ENCODE peak calls at places on chromosomes 4 and X, in five cellular contexts. O, U, B, F and Q are unnamed samples.

GRCh38 chr4:134935320-134935719 is 733.7 kb upstream of the PABPC4L start:
- DNase-seq in U (no peak), B (peak), O (no peak), F (no peak), Q (no peak)

GRCh38 chr4:7518871-7519637 is 84.3 kb upstream of the PSAPL1 start:
- DNase-seq in O (peak), F (peak), U (no peak), B (no peak), Q (no peak)

GRCh38 chrX:340121-340520 is 21.5 kb upstream of the GTPBP6 start:
- DNase-seq in O (no peak), B (no peak), U (no peak), F (no peak), Q (no peak)

GRCh38 chr4:48699470-48699869 is 80.6 kb downstream of the FRYL start:
- DNase-seq in F (no peak), O (no peak), B (no peak), U (no peak), Q (no peak)

GRCh38 chr4:8215001-8215427 is 15.9 kb downstream of the SH3TC1 start:
- DNase-seq in U (no peak), B (peak), O (peak), F (peak), Q (no peak)

GRCh38 chrX:40127052-40127451 is 29.3 kb upstream of the BCOR start:
- DNase-seq in B (no peak), O (no peak), U (no peak), F (no peak), Q (no peak)

GRCh38 chrX:12319012-12319519 is 180.8 kb downstream of the FRMPD4 start:
- DNase-seq in U (no peak), F (no peak), B (no peak), O (no peak), Q (no peak)

GRCh38 chr4:56650259-56651070 is 30.6 kb downstream of the HOPX start:
- DNase-seq in U (no peak), O (no peak), F (no peak), B (no peak), Q (no peak)

GRCh38 chrX:1502241-1502640 is 34.7 kb downstream of the P2RY8 start:
- DNase-seq in F (no peak), B (no peak), O (no peak), U (peak), Q (no peak)

GRCh38 chr4:42654606-42655005 is 2.3 kb downstream of the ATP8A1 start:
- DNase-seq in O (no peak), U (no peak), B (no peak), F (no peak), Q (no peak)